ENCODE peak calls at places on chromosomes 4 and X, in six cellular contexts. H is heart right ventricle, K is OCI-LY7, A is neural progenitor cell, E is PC-9, V is Peyer's patch. J is an unnamed sample.

GRCh38 chr4:116839826-116840225 is 245.6 kb downstream of the TRAM1L1 start:
- DNase-seq in H (no peak), K (no peak), A (no peak), E (no peak), V (no peak), J (no peak)

GRCh38 chrX:116749943-116750342 is 287.2 kb upstream of the CT83 start:
- DNase-seq in A (no peak), E (peak), H (no peak), V (no peak), K (no peak), J (no peak)

GRCh38 chr4:182554736-182555135 is 311.5 kb downstream of the TENM3 start:
- DNase-seq in E (no peak), K (no peak), A (no peak), H (no peak), V (no peak), J (no peak)

GRCh38 chr4:13851541-13851940 is 224.0 kb upstream of the BOD1L1 start:
- DNase-seq in E (no peak), K (no peak), H (no peak), V (no peak), A (no peak), J (no peak)

GRCh38 chr4:107863850-107864371 is 39.2 kb downstream of the SGMS2 start:
- DNase-seq in V (no peak), E (peak), H (peak), A (no peak), K (no peak), J (no peak)

GRCh38 chrX:112688242-112688641 is 8.5 kb upstream of the LHFPL1 start:
- DNase-seq in K (no peak), A (no peak), V (no peak), H (no peak), E (no peak), J (no peak)

GRCh38 chr4:100299019-100299418 is 108.8 kb upstream of the DDIT4L start:
- DNase-seq in H (peak), E (no peak), A (peak), K (no peak), V (no peak), J (no peak)

GRCh38 chr4:121790976-121791375 is 10.1 kb upstream of the EXOSC9 start:
- DNase-seq in E (no peak), V (no peak), K (no peak), A (no peak), H (no peak), J (no peak)

GRCh38 chrX:155056877-155057792 is 13.8 kb downstream of the CMC4 start:
- DNase-seq in K (peak), H (peak), E (peak), A (peak), V (peak), J (peak)

GRCh38 chr4:186775867-186776266 is 52.2 kb upstream of the FAT1 start:
- DNase-seq in H (no peak), E (no peak), V (no peak), A (no peak), K (no peak), J (no peak)

GRCh38 chrX:154490021-154490413 is 412 bp downstream of the SLC10A3 start:
- DNase-seq in K (peak), E (no peak), V (peak), A (no peak), H (no peak), J (no peak)

GRCh38 chrX:52577464-52578173 is 60.8 kb upstream of the XAGE1B start:
- DNase-seq in A (no peak), K (no peak), E (no peak), V (no peak), H (no peak), J (no peak)

GRCh38 chr4:80911458-80911857 is 119.0 kb upstream of the BMP3 start:
- DNase-seq in A (no peak), V (no peak), H (no peak), E (no peak), K (no peak), J (no peak)

GRCh38 chr4:88981571-88981970 is 75.4 kb downstream of the FAM13A start:
- DNase-seq in E (no peak), K (no peak), V (no peak), A (no peak), H (no peak), J (no peak)

GRCh38 chr4:140046573-140046972 is 107.4 kb downstream of the MAML3 start:
- DNase-seq in H (no peak), K (no peak), V (no peak), E (peak), A (peak), J (no peak)
- H3K4me3 ChIP-seq in H (no peak), K (no peak), V (no peak), E (peak), A (no peak), J (no peak)

GRCh38 chr4:173237152-173237551 is 68.5 kb downstream of the GALNT7 start:
- DNase-seq in H (no peak), K (no peak), V (no peak), A (no peak), E (no peak), J (no peak)

GRCh38 chr4:173235050-173235449 is 66.4 kb downstream of the GALNT7 start:
- DNase-seq in E (no peak), H (no peak), K (no peak), A (no peak), V (no peak), J (no peak)

GRCh38 chr4:173227753-173228152 is 59.1 kb downstream of the GALNT7 start:
- DNase-seq in K (no peak), H (no peak), V (no peak), E (no peak), A (no peak), J (no peak)

GRCh38 chr4:173230077-173230476 is 61.5 kb downstream of the GALNT7 start:
- DNase-seq in K (no peak), H (no peak), E (no peak), V (no peak), A (no peak), J (no peak)

GRCh38 chr4:173231916-173232315 is 63.3 kb downstream of the GALNT7 start:
- DNase-seq in H (no peak), K (no peak), E (no peak), V (no peak), A (no peak), J (no peak)
- TF ChIP-seq CTCF in H (no peak), K (peak), E (no peak), V (peak), A (no peak), J (no peak)

DNA sequence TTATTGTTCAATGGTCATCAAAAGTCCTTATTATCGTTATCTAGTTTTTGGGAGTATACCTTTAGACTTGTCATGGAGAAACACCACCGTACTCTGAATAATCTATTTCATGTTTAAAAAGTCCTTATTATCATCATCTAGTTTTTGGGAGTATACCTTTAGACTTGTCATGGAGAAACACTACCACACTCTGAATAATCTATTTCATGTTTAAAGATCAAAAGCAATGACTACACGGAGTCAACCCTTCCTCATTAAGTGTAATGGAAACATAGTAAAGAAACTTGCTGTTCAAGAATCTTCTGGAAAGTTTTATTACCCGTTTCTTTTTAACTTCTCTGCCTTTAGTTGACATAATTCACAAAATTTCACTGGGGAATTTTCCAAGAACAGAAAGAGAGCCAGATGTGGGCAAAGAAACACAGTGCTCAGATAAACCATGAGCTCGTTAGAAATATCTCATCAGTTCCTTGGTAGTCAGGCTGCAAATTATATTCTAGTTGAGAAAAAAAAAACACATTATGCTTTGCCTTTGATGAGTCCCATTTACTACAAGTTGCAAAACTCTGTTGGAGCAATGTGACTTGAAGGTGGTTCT is 158.8 kb downstream of the AFAP1 start:
- DNase-seq in E (no peak), K (no peak), A (no peak), H (no peak), V (no peak), J (no peak)
- H3K4me3 ChIP-seq in E (no peak), K (no peak), A (no peak), H (no peak), V (no peak), J (no peak)

DNA sequence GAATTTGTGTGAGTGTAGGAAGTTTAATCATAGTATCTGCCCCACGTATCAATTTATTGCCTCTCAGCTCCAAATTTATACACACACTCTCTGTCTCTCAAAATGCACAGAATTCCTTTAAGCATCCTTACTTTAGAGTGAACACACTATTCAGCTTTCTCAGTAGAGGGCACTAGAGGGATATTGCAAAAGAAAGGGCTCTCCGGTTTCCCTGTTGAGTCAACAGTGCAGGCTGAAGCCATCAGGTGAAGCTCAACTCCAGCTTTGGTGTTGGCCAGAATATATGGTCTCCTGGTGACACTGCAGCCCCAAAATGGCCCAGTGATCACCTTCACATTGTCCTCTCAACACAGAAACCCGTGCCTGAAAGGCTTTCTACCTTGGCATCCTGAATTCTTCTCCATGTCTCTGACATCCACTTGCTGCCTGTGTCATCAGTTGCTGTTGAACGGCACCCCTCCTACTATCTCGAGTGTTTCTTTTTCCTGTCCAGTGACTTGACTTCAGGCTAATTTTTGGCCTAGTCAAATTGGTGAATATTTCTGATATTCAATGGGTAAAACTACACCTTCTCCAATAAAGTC is 670.5 kb downstream of the GABRG1 start:
- DNase-seq in H (no peak), A (peak), K (peak), E (no peak), V (no peak), J (no peak)
- TF ChIP-seq CTCF in H (peak), A (peak), K (peak), E (peak), V (peak), J (no peak)

DNA sequence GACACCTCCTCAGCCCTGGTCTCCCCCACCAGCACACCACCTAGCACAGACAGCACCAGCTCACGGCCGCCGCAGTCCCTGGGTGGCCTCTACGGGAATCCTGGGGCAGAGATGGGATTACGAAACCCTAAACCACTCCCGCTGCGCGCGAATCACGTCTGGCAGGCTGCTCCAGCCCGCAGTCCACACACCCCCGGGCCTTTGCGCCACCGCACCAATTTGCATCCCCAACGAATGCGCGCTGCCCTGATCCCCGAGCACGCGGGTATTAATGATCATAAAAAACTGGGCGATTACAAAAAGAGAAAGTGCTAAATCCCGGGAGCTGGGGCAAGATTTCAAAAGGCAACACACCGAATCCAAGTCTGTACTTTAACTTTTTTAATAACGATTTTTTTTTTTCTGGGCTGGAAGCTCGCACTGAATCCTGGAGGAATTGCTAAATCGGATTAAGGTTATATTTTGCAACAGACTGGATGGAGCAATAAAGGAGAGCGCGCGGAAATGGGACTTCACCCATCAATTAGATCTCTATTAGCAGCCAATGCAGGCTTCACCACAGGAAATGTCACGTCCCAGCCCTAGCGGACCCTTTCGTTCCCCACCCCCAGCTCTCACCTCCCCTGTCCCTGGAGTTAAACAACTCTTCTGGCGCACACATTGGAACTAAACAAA is 69.8 kb upstream of the TMEM33 start:
- DNase-seq in H (no peak), E (no peak), V (no peak), A (peak), K (no peak), J (no peak)
- H3K4me3 ChIP-seq in H (no peak), E (no peak), V (no peak), A (no peak), K (no peak), J (no peak)

GRCh38 chr4:129146639-129147038 is 50.7 kb downstream of the C4orf33 start:
- DNase-seq in A (no peak), K (no peak), H (no peak), E (no peak), V (no peak), J (no peak)
- TF ChIP-seq CTCF in A (peak), K (peak), H (no peak), E (no peak), V (no peak), J (no peak)

GRCh38 chrX:131711478-131711867 is 167.6 kb downstream of the OR13H1 start:
- DNase-seq in K (no peak), A (no peak), H (no peak), V (no peak), E (no peak), J (no peak)
- H3K4me3 ChIP-seq in K (no peak), A (no peak), H (no peak), V (peak), E (no peak), J (no peak)

GRCh38 chrX:7168366-7168765 is 20.4 kb upstream of the PUDP start:
- DNase-seq in A (no peak), K (no peak), E (no peak), H (no peak), V (no peak), J (no peak)

GRCh38 chrX:7169627-7170026 is 21.7 kb upstream of the PUDP start:
- DNase-seq in E (no peak), V (no peak), A (no peak), K (no peak), H (no peak), J (no peak)

DNA sequence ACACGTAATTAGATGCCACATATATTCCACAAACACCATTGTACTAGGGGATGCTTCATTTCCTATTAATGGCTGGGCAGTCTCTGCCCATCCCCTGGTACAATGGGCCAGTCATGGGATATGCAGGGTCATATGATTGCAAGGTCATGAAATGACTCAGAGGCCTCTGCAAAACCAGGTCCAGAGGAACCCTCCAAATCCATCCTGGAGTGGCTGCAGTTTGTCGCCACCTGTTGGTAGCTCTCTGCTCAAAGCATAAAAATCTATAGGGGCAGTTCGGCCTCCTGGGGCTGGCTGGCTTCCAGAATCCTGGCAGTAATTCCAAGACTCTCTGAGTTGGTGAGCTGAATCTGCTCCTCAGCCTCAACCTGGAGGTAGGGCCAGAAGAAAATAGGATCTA is 22.9 kb upstream of the PUDP start:
- DNase-seq in A (no peak), E (no peak), K (peak), H (no peak), V (no peak), J (peak)
- TF ChIP-seq CTCF in A (peak), E (peak), K (peak), H (no peak), V (no peak), J (no peak)

DNA sequence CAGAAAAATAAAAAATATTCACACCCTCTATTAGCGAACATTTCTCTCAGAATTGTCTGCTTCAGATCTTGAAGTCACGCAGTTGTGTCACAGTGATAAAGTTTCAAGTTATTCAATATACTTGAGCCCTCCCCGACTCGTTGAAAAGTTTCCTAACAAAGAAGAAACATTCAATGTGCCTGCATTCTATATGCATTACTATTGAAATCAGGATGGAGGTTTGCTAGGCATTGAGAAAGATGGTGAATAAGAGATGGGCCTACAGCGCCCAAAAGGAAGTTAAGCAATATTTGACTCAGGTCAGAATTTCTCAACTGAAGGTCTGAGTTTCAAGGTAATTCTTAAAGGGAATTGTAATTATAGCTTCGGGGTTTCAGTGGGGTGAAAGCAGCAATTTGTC is 6.1 kb downstream of the TCEANC start:
- DNase-seq in V (no peak), K (peak), A (no peak), E (no peak), H (no peak), J (no peak)
- H3K4me3 ChIP-seq in V (no peak), K (peak), A (no peak), E (peak), H (no peak), J (no peak)

J was measured in lung.